ENCODE peak calls at places on chromosomes 12 and 14, in five cellular contexts. X, Y, S, D and K are unnamed samples.

GRCh38 chr12:103495158-103495782 is 498 bp downstream of the C12orf42 start:
- DNase-seq in S (no peak), Y (peak; percentile 52), D (peak; percentile 14), X (peak; percentile 69), K (no peak)

GRCh38 chr12:52226446-52226845 is 6.6 kb upstream of the KRT7 start:
- DNase-seq in D (no peak), S (no peak), X (no peak), Y (no peak), K (no peak)

GRCh38 chr12:27781680-27782079 is 1.6 kb upstream of the MANSC4 start:
- DNase-seq in S (no peak), X (no peak), Y (no peak), D (no peak), K (no peak)

GRCh38 chr12:94290353-94290752 is 142.0 kb downstream of the PLXNC1 start:
- DNase-seq in Y (no peak), D (no peak), X (no peak), S (no peak), K (no peak)

GRCh38 chr12:95506707-95507523 is 33.0 kb downstream of the METAP2 start:
- DNase-seq in S (no peak), X (no peak), Y (no peak), D (no peak), K (no peak)

GRCh38 chr14:60133487-60133886 is 31.7 kb downstream of the DHRS7 start:
- DNase-seq in Y (no peak), X (no peak), S (no peak), D (no peak), K (no peak)

GRCh38 chr12:113991224-113992044 is 25.3 kb upstream of the RBM19 start:
- DNase-seq in X (no peak), D (no peak), S (no peak), Y (no peak), K (no peak)

GRCh38 chr14:58077621-58078020 is 74.4 kb downstream of the ARMH4 start:
- DNase-seq in Y (no peak), S (no peak), D (no peak), X (no peak), K (no peak)

GRCh38 chr14:64830961-64831360 is 48.7 kb downstream of the SPTB start:
- DNase-seq in Y (no peak), D (no peak), S (no peak), X (no peak), K (no peak)

GRCh38 chr12:80752464-80752863 is 35.8 kb downstream of the MYF5 start:
- DNase-seq in Y (no peak), X (no peak), S (no peak), D (no peak), K (no peak)

GRCh38 chr14:106459971-106460730 is 933.8 kb downstream of the TMEM121 start:
- DNase-seq in Y (no peak), S (no peak), D (peak; percentile 21), X (no peak), K (no peak)

GRCh38 chr12:22687677-22688076 is 62.7 kb downstream of the ETNK1 start:
- DNase-seq in D (no peak), S (no peak), Y (no peak), X (no peak), K (no peak)

GRCh38 chr12:76916170-76916540 is 37.3 kb upstream of the CSRP2 start:
- DNase-seq in X (no peak), S (no peak), Y (no peak), D (no peak), K (no peak)

GRCh38 chr12:30795660-30796507 is 41.1 kb upstream of the CAPRIN2 start:
- DNase-seq in Y (peak; percentile 86), X (peak; percentile 77), S (no peak), D (peak; percentile 69), K (peak; percentile 82)

GRCh38 chr12:27785882-27786570 is 6.0 kb upstream of the MANSC4 start:
- DNase-seq in X (no peak), S (peak; percentile 92), Y (no peak), D (no peak), K (no peak)

GRCh38 chr12:132806857-132807256 is 21.8 kb downstream of the GOLGA3 start:
- DNase-seq in S (no peak), X (no peak), Y (no peak), D (no peak), K (no peak)

GRCh38 chr14:55129086-55129427 is at the start of gene LGALS3:
- DNase-seq in D (peak; percentile 56), Y (peak; percentile 85), S (no peak), X (peak; percentile 94), K (no peak)

GRCh38 chr12:65171870-65172269 is 2.5 kb downstream of the LEMD3 start:
- DNase-seq in X (no peak), S (peak; percentile 6), Y (no peak), D (no peak), K (no peak)

GRCh38 chr12:57579677-57580465 is 11.1 kb upstream of the PIP4K2C start:
- DNase-seq in S (no peak), X (no peak), Y (no peak), D (peak; percentile 27), K (no peak)

GRCh38 chr14:24506443-24506842 is 1.6 kb downstream of the CMA1 start:
- DNase-seq in Y (no peak), D (no peak), X (no peak), S (no peak), K (no peak)

GRCh38 chr12:118126119-118126757 is 9.7 kb upstream of the PEBP1 start:
- DNase-seq in D (no peak), S (no peak), X (peak; percentile 82), Y (no peak), K (no peak)

GRCh38 chr12:18323159-18323558 is 61.8 kb downstream of the PIK3C2G start:
- DNase-seq in X (no peak), Y (no peak), S (no peak), D (no peak), K (no peak)

GRCh38 chr14:20679907-20680306 is 4.5 kb upstream of the RNASE4 start:
- DNase-seq in D (peak; percentile 72), Y (no peak), S (no peak), X (no peak), K (no peak)

GRCh38 chr12:52347016-52347415 is 20.3 kb downstream of the KRT85 start:
- DNase-seq in X (no peak), Y (peak; percentile 13), S (no peak), D (no peak), K (no peak)

GRCh38 chr12:102824218-102824835 is 92.7 kb downstream of the PAH start:
- DNase-seq in D (peak; percentile 38), Y (peak; percentile 50), X (peak; percentile 73), S (no peak), K (no peak)

GRCh38 chr14:104826197-104826857 is 25.4 kb downstream of the ZBTB42 start:
- DNase-seq in X (peak; percentile 96), D (peak; percentile 82), S (peak; percentile 47), Y (peak; percentile 94), K (peak; percentile 92)

GRCh38 chr14:91059576-91060471 is 617 bp downstream of the RPS6KA5 start:
- DNase-seq in S (peak; percentile 42), X (peak; percentile 79), Y (peak; percentile 50), D (no peak), K (peak; percentile 75)

GRCh38 chr12:113222730-113223531 is 1.7 kb downstream of the TPCN1 start:
- DNase-seq in Y (peak; percentile 87), X (no peak), S (no peak), D (peak; percentile 94), K (no peak)

GRCh38 chr12:123608192-123608591 is 6.3 kb downstream of the DDX55 start:
- DNase-seq in Y (no peak), S (no peak), X (no peak), D (no peak), K (no peak)

GRCh38 chr12:127388985-127389384 is 878.0 kb upstream of the TMEM132C start:
- DNase-seq in D (no peak), X (no peak), S (peak; percentile 67), Y (no peak), K (no peak)

GRCh38 chr12:123532808-123533649 is 490 bp downstream of the RILPL1 start:
- DNase-seq in S (no peak), D (peak; percentile 67), Y (peak; percentile 71), X (peak; percentile 78), K (no peak)

GRCh38 chr12:116295327-116296263 is 18.1 kb upstream of the MED13L start:
- DNase-seq in S (no peak), Y (no peak), D (no peak), X (no peak), K (no peak)
- H3K27ac ChIP-seq in S (no peak overlapping the region), Y (no peak overlapping the region), D (no peak overlapping the region), X (no peak overlapping the region), K (no peak overlapping the region)

GRCh38 chr14:71143391-71144290 is 236.4 kb downstream of the PCNX1 start:
- DNase-seq in Y (no peak), S (peak; percentile 97), D (peak; percentile 18), X (no peak), K (no peak)
- H3K27ac ChIP-seq in Y (no peak overlapping the region), S (peak overlapping the region; percentile 75), D (no peak overlapping the region), X (no peak overlapping the region), K (no peak overlapping the region)

DNA sequence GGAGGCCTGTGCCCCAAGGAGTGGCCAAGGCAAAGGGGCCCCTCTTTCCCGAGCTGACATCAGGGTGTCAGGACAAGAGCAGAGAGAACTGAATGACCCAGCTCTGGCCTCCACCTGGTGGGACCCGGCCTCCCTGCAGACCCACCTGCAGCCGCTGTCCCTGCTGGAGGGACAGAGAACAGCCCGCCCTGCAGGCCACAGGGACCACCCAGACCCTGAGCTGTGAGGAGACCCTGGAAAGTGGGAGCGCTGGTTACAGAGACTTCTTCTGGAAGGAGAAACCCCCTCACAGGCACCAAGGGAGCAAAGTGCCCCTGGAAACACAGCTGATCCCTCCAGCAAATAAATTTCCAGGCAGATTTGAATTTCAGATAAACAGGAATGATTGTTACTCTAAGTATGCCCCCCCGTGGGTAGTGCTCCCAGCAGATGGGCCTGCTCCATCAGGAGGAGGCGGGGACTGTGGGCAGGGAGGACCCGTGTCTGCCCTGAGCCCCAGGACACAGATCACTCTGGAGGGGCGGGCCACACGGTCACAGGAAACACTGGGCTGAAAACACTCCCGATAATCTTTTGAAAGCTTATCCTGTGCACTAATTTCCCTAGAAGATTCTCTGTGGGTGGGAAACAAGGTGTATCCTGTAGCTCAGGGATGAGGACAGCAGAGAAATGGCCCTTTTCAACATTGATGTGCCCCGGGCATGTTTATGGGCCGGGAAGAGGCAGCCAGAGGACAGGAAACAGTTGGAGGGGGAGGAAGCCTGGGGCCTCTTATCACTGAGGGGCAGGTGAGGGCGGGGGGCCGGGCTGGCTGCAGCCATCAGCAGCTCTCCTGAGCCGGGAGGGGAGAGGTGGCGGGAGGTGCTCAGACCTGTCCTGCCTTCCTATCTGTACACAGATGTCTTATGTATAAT is 276.0 kb downstream of the ADGRD1 start:
- DNase-seq in S (no peak), X (peak; percentile 58), D (no peak), Y (no peak), K (no peak)
- H3K27ac ChIP-seq in S (no peak overlapping the region), X (no peak overlapping the region), D (peak overlapping the region; percentile 89), Y (no peak overlapping the region), K (no peak overlapping the region)

GRCh38 chr14:61351457-61351856 is 30.1 kb downstream of the PRKCH start:
- DNase-seq in Y (no peak), S (no peak), X (no peak), D (no peak), K (no peak)
- H3K27ac ChIP-seq in Y (no peak overlapping the region), S (no peak overlapping the region), X (no peak overlapping the region), D (no peak overlapping the region), K (no peak overlapping the region)